ENCODE peak calls at places on chromosome 5, in five cellular contexts. One of them, this sample, is unnamed.

GRCh38 chr5:150137997-150138396 is 17.6 kb downstream of the PDGFRB start:
- DNase-seq in transverse colon: no peak
- DNase-seq in C1 segment of cervical spinal cord: no peak
- DNase-seq in Kasumi-1: no peak
- DNase-seq in GM13977: no peak
- DNase-seq in this sample: no peak

GRCh38 chr5:1158647-1159340 is 42.6 kb upstream of the SLC6A19 start:
- DNase-seq in transverse colon: no peak
- DNase-seq in C1 segment of cervical spinal cord: no peak
- DNase-seq in Kasumi-1: no peak
- DNase-seq in GM13977: no peak
- DNase-seq in this sample: no peak

GRCh38 chr5:82308997-82309670 is 31.0 kb upstream of the RPS23 start:
- DNase-seq in transverse colon: no peak
- DNase-seq in C1 segment of cervical spinal cord: no peak
- DNase-seq in Kasumi-1: no peak
- DNase-seq in GM13977: no peak
- DNase-seq in this sample: no peak

GRCh38 chr5:179549973-179550510 is 312 bp upstream of the RUFY1 start:
- DNase-seq in transverse colon: no peak
- DNase-seq in C1 segment of cervical spinal cord: no peak
- DNase-seq in Kasumi-1: peak; percentile 53
- DNase-seq in GM13977: no peak
- DNase-seq in this sample: peak; percentile 80

GRCh38 chr5:93607367-93608258 is 24.6 kb downstream of the NR2F1 start:
- DNase-seq in transverse colon: no peak
- DNase-seq in C1 segment of cervical spinal cord: no peak
- DNase-seq in Kasumi-1: peak; percentile 59
- DNase-seq in GM13977: peak; percentile 71
- DNase-seq in this sample: no peak

GRCh38 chr5:61048534-61048933 is 103.5 kb downstream of the NDUFAF2 start:
- DNase-seq in transverse colon: no peak
- DNase-seq in C1 segment of cervical spinal cord: no peak
- DNase-seq in Kasumi-1: no peak
- DNase-seq in GM13977: no peak
- DNase-seq in this sample: no peak

GRCh38 chr5:16578474-16578883 is 38.3 kb downstream of the RETREG1 start:
- DNase-seq in transverse colon: no peak
- DNase-seq in C1 segment of cervical spinal cord: no peak
- DNase-seq in Kasumi-1: no peak
- DNase-seq in GM13977: no peak
- DNase-seq in this sample: no peak

GRCh38 chr5:109388407-109388806 is 21.4 kb downstream of the PJA2 start:
- DNase-seq in transverse colon: no peak
- DNase-seq in C1 segment of cervical spinal cord: no peak
- DNase-seq in Kasumi-1: no peak
- DNase-seq in GM13977: no peak
- DNase-seq in this sample: no peak

GRCh38 chr5:147822686-147823491 is 8.6 kb downstream of the SPINK1 start:
- DNase-seq in transverse colon: peak; percentile 35
- DNase-seq in C1 segment of cervical spinal cord: no peak
- DNase-seq in Kasumi-1: peak; percentile 82
- DNase-seq in GM13977: peak; percentile 34
- DNase-seq in this sample: peak; percentile 24

GRCh38 chr5:127919818-127920217 is 163.7 kb upstream of the SLC12A2 start:
- DNase-seq in transverse colon: no peak
- DNase-seq in C1 segment of cervical spinal cord: no peak
- DNase-seq in Kasumi-1: no peak
- DNase-seq in GM13977: no peak
- DNase-seq in this sample: no peak

GRCh38 chr5:116573279-116573616 is 1.4 kb downstream of the SEMA6A start:
- DNase-seq in transverse colon: peak; percentile 50
- DNase-seq in C1 segment of cervical spinal cord: no peak
- DNase-seq in Kasumi-1: no peak
- DNase-seq in GM13977: peak; percentile 31
- DNase-seq in this sample: no peak

GRCh38 chr5:67093259-67093658 is 103.3 kb downstream of the CD180 start:
- DNase-seq in transverse colon: no peak
- DNase-seq in C1 segment of cervical spinal cord: no peak
- DNase-seq in Kasumi-1: no peak
- DNase-seq in GM13977: no peak
- DNase-seq in this sample: no peak

GRCh38 chr5:135642934-135643333 is 64.1 kb upstream of the CXCL14 start:
- DNase-seq in transverse colon: no peak
- DNase-seq in C1 segment of cervical spinal cord: no peak
- DNase-seq in Kasumi-1: no peak
- DNase-seq in GM13977: no peak
- DNase-seq in this sample: no peak

GRCh38 chr5:151219138-151219537 is 4.8 kb downstream of the CCDC69 start:
- DNase-seq in transverse colon: no peak
- DNase-seq in C1 segment of cervical spinal cord: no peak
- DNase-seq in Kasumi-1: no peak
- DNase-seq in GM13977: no peak
- DNase-seq in this sample: no peak

GRCh38 chr5:177040814-177041410 is 18.4 kb downstream of the ZNF346 start:
- DNase-seq in transverse colon: no peak
- DNase-seq in C1 segment of cervical spinal cord: no peak
- DNase-seq in Kasumi-1: no peak
- DNase-seq in GM13977: no peak
- DNase-seq in this sample: no peak

GRCh38 chr5:170312666-170313065 is 15.1 kb upstream of the LCP2 start:
- DNase-seq in transverse colon: no peak
- DNase-seq in C1 segment of cervical spinal cord: no peak
- DNase-seq in Kasumi-1: peak; percentile 94
- DNase-seq in GM13977: no peak
- DNase-seq in this sample: no peak

GRCh38 chr5:151298063-151298462 is 5.5 kb downstream of the SLC36A3 start:
- DNase-seq in transverse colon: no peak
- DNase-seq in C1 segment of cervical spinal cord: no peak
- DNase-seq in Kasumi-1: peak; percentile 59
- DNase-seq in GM13977: no peak
- DNase-seq in this sample: no peak

GRCh38 chr5:1297243-1297642 is 2.4 kb upstream of the TERT start:
- DNase-seq in transverse colon: no peak
- DNase-seq in C1 segment of cervical spinal cord: no peak
- DNase-seq in Kasumi-1: no peak
- DNase-seq in GM13977: no peak
- DNase-seq in this sample: no peak

GRCh38 chr5:140259509-140259908 is 43.4 kb downstream of the PFDN1 start:
- DNase-seq in transverse colon: peak; percentile 60
- DNase-seq in C1 segment of cervical spinal cord: no peak
- DNase-seq in Kasumi-1: no peak
- DNase-seq in GM13977: no peak
- DNase-seq in this sample: no peak

GRCh38 chr5:1883925-1884637 is 1.4 kb upstream of the IRX4 start:
- DNase-seq in transverse colon: no peak
- DNase-seq in C1 segment of cervical spinal cord: no peak
- DNase-seq in Kasumi-1: no peak
- DNase-seq in GM13977: no peak
- DNase-seq in this sample: no peak

GRCh38 chr5:155728857-155729683 is 597.9 kb upstream of the SGCD start:
- DNase-seq in transverse colon: no peak
- DNase-seq in C1 segment of cervical spinal cord: no peak
- DNase-seq in Kasumi-1: no peak
- DNase-seq in GM13977: peak; percentile 28
- DNase-seq in this sample: no peak

GRCh38 chr5:180201051-180201987 is 7.7 kb downstream of the RASGEF1C start:
- DNase-seq in transverse colon: no peak
- DNase-seq in C1 segment of cervical spinal cord: no peak
- DNase-seq in Kasumi-1: peak; percentile 38
- DNase-seq in GM13977: no peak
- DNase-seq in this sample: no peak

GRCh38 chr5:33531796-33532195 is 91.0 kb downstream of the TARS1 start:
- DNase-seq in transverse colon: no peak
- DNase-seq in C1 segment of cervical spinal cord: no peak
- DNase-seq in Kasumi-1: no peak
- DNase-seq in GM13977: no peak
- DNase-seq in this sample: no peak

GRCh38 chr5:167261309-167262100 is 1029.9 kb upstream of the WWC1 start:
- DNase-seq in transverse colon: no peak
- DNase-seq in C1 segment of cervical spinal cord: no peak
- DNase-seq in Kasumi-1: no peak
- DNase-seq in GM13977: peak; percentile 6
- DNase-seq in this sample: peak; percentile 5

GRCh38 chr5:162852145-162852544 is 585.2 kb upstream of the CCNG1 start:
- DNase-seq in transverse colon: no peak
- DNase-seq in C1 segment of cervical spinal cord: no peak
- DNase-seq in Kasumi-1: no peak
- DNase-seq in GM13977: no peak
- DNase-seq in this sample: no peak

GRCh38 chr5:178304761-178305645 is 72.4 kb upstream of the PHYKPL start:
- DNase-seq in transverse colon: no peak
- DNase-seq in C1 segment of cervical spinal cord: no peak
- DNase-seq in Kasumi-1: no peak
- DNase-seq in GM13977: no peak
- DNase-seq in this sample: no peak

GRCh38 chr5:22611327-22611726 is 241.8 kb downstream of the CDH12 start:
- DNase-seq in transverse colon: no peak
- DNase-seq in C1 segment of cervical spinal cord: no peak
- DNase-seq in Kasumi-1: no peak
- DNase-seq in GM13977: no peak
- DNase-seq in this sample: no peak

GRCh38 chr5:100430268-100430900 is 104.8 kb upstream of the FAM174A start:
- DNase-seq in transverse colon: peak; percentile 16
- DNase-seq in C1 segment of cervical spinal cord: no peak
- DNase-seq in Kasumi-1: peak; percentile 43
- DNase-seq in GM13977: peak; percentile 28
- DNase-seq in this sample: no peak

GRCh38 chr5:43367453-43367852 is 44.7 kb downstream of the CCL28 start:
- DNase-seq in transverse colon: no peak
- DNase-seq in C1 segment of cervical spinal cord: no peak
- DNase-seq in Kasumi-1: no peak
- DNase-seq in GM13977: no peak
- DNase-seq in this sample: no peak

GRCh38 chr5:6088706-6089105 is 289.6 kb downstream of the MED10 start:
- DNase-seq in transverse colon: no peak
- DNase-seq in C1 segment of cervical spinal cord: no peak
- DNase-seq in Kasumi-1: no peak
- DNase-seq in GM13977: no peak
- DNase-seq in this sample: no peak

GRCh38 chr5:73447234-73448071 is 1.1 kb downstream of the FOXD1 start:
- DNase-seq in transverse colon: peak; percentile 25
- DNase-seq in C1 segment of cervical spinal cord: no peak
- DNase-seq in Kasumi-1: peak; percentile 33
- DNase-seq in GM13977: peak; percentile 39
- DNase-seq in this sample: peak; percentile 29

GRCh38 chr5:95892784-95893354 is 68.8 kb downstream of the ELL2 start:
- DNase-seq in transverse colon: peak; percentile 44
- DNase-seq in C1 segment of cervical spinal cord: no peak
- DNase-seq in Kasumi-1: peak; percentile 78
- DNase-seq in GM13977: no peak
- DNase-seq in this sample: no peak

GRCh38 chr5:168468836-168469235 is 17.4 kb upstream of the RARS1 start:
- DNase-seq in transverse colon: no peak
- DNase-seq in C1 segment of cervical spinal cord: no peak
- DNase-seq in Kasumi-1: no peak
- DNase-seq in GM13977: no peak
- DNase-seq in this sample: no peak

GRCh38 chr5:86964889-86965288 is 302.8 kb upstream of the RASA1 start:
- DNase-seq in transverse colon: no peak
- DNase-seq in C1 segment of cervical spinal cord: no peak
- DNase-seq in Kasumi-1: peak; percentile 7
- DNase-seq in GM13977: no peak
- DNase-seq in this sample: no peak

GRCh38 chr5:122126177-122126701 is 3.1 kb upstream of the ZNF474 start:
- DNase-seq in transverse colon: no peak
- DNase-seq in C1 segment of cervical spinal cord: no peak
- DNase-seq in Kasumi-1: no peak
- DNase-seq in GM13977: no peak
- DNase-seq in this sample: no peak

GRCh38 chr5:126659805-126660483 is 59.2 kb downstream of the PHAX start:
- DNase-seq in transverse colon: no peak
- DNase-seq in C1 segment of cervical spinal cord: no peak
- DNase-seq in Kasumi-1: no peak
- DNase-seq in GM13977: peak; percentile 48
- DNase-seq in this sample: no peak

This sample was measured in mucosa of descending colon.